ENCODE peak calls at places on chromosome X, in four cellular contexts. F, U, R and S are unnamed samples.

GRCh38 chrX:120205816-120206753 is 44.5 kb upstream of the ZBTB33 start:
- DNase-seq in F (no peak), U (peak), R (no peak), S (peak)

GRCh38 chrX:104018126-104018525 is 4.6 kb upstream of the H2BW1 start:
- DNase-seq in F (no peak), U (no peak), R (no peak), S (no peak)

GRCh38 chrX:27039332-27039731 is 423.8 kb downstream of the PPP4R3C start:
- DNase-seq in F (no peak), U (no peak), R (no peak), S (no peak)

GRCh38 chrX:105608745-105609144 is 213.6 kb upstream of the NRK start:
- DNase-seq in F (no peak), U (peak), R (no peak), S (no peak)

GRCh38 chrX:110944793-110945466 is 149.3 kb upstream of the CHRDL1 start:
- DNase-seq in F (no peak), U (no peak), R (no peak), S (no peak)

GRCh38 chrX:22310779-22311178 is 38.1 kb downstream of the CBLL2 start:
- DNase-seq in F (no peak), U (no peak), R (no peak), S (no peak)

GRCh38 chrX:1392376-1393130 is 640 bp upstream of the SLC25A6 start:
- DNase-seq in F (peak), U (peak), R (no peak), S (no peak)

GRCh38 chrX:19535481-19535880 is 20.2 kb upstream of the MAP3K15 start:
- DNase-seq in F (no peak), U (peak), R (no peak), S (no peak)

GRCh38 chrX:46844913-46845312 is 8.1 kb downstream of the RP2 start:
- DNase-seq in F (no peak), U (no peak), R (no peak), S (no peak)

GRCh38 chrX:85109235-85109634 is 105.6 kb downstream of the APOOL start:
- DNase-seq in F (no peak), U (peak), R (no peak), S (no peak)

GRCh38 chrX:54492340-54492739 is 3.7 kb downstream of the FGD1 start:
- DNase-seq in F (peak), U (peak), R (no peak), S (peak)

GRCh38 chrX:38142598-38142997 is 78.1 kb downstream of the SRPX start:
- DNase-seq in F (no peak), U (no peak), R (no peak), S (no peak)

GRCh38 chrX:74009041-74009440 is 294.9 kb upstream of the ZCCHC13 start:
- DNase-seq in F (no peak), U (no peak), R (no peak), S (no peak)

GRCh38 chrX:68532828-68533227 is 34.0 kb downstream of the YIPF6 start:
- DNase-seq in F (no peak), U (no peak), R (no peak), S (no peak)

GRCh38 chrX:39969099-39969825 is 128.5 kb downstream of the BCOR start:
- DNase-seq in F (no peak), U (no peak), R (no peak), S (no peak)

GRCh38 chrX:150977411-150978162 is 5.5 kb upstream of the HMGB3 start:
- DNase-seq in F (no peak), U (no peak), R (no peak), S (peak)

GRCh38 chrX:24858004-24858746 is 157.6 kb downstream of the ARX start:
- DNase-seq in F (no peak), U (no peak), R (no peak), S (no peak)

GRCh38 chrX:86295293-86295692 is 147.0 kb downstream of the DACH2 start:
- DNase-seq in F (no peak), U (no peak), R (no peak), S (no peak)

GRCh38 chrX:84339507-84340364 is 151.7 kb upstream of the RPS6KA6 start:
- DNase-seq in F (no peak), U (peak), R (no peak), S (no peak)

GRCh38 chrX:110915120-110915519 is 119.5 kb upstream of the CHRDL1 start:
- DNase-seq in F (no peak), U (no peak), R (no peak), S (no peak)

GRCh38 chrX:18422325-18422724 is 3.1 kb upstream of the CDKL5 start:
- DNase-seq in F (no peak), U (peak), R (no peak), S (no peak)

GRCh38 chrX:63920875-63921274 is 135.9 kb upstream of the ARHGEF9 start:
- DNase-seq in F (no peak), U (no peak), R (no peak), S (no peak)

GRCh38 chrX:15055146-15055930 is 182.1 kb downstream of the MOSPD2 start:
- DNase-seq in F (no peak), U (peak), R (no peak), S (no peak)

GRCh38 chrX:66676990-66677389 is 38.1 kb upstream of the EDA2R start:
- DNase-seq in F (no peak), U (no peak), R (no peak), S (no peak)

GRCh38 chrX:125202486-125203378 is 116.9 kb upstream of the TEX13C start:
- DNase-seq in F (no peak), U (no peak), R (no peak), S (no peak)

GRCh38 chrX:6738518-6739470 is 203.9 kb upstream of the VCX3A start:
- DNase-seq in F (no peak), U (no peak), R (no peak), S (no peak)

GRCh38 chrX:68867458-68868166 is 38.8 kb downstream of the EFNB1 start:
- DNase-seq in F (no peak), U (no peak), R (no peak), S (no peak)

GRCh38 chrX:74788545-74789086 is 136.6 kb downstream of the NEXMIF start:
- DNase-seq in F (no peak), U (peak), R (no peak), S (no peak)

GRCh38 chrX:79623098-79623762 is 256.1 kb upstream of the ITM2A start:
- DNase-seq in F (no peak), U (no peak), R (no peak), S (no peak)

GRCh38 chrX:27767387-27767786 is 40.4 kb upstream of the MAGEB10 start:
- DNase-seq in F (no peak), U (peak), R (no peak), S (no peak)

GRCh38 chrX:24253030-24253429 is 60.8 kb downstream of the SUPT20HL2 start:
- DNase-seq in F (no peak), U (no peak), R (no peak), S (no peak)

GRCh38 chrX:135391734-135392133 is 30.0 kb upstream of the SMIM10L2A start:
- DNase-seq in F (no peak), U (no peak), R (no peak), S (no peak)

GRCh38 chrX:135389717-135390116 is 32.0 kb upstream of the SMIM10L2A start:
- DNase-seq in F (no peak), U (peak), R (no peak), S (no peak)

GRCh38 chrX:135388841-135389240 is 32.9 kb upstream of the SMIM10L2A start:
- DNase-seq in F (no peak), U (no peak), R (no peak), S (no peak)

GRCh38 chrX:135393046-135393445 is 28.7 kb upstream of the SMIM10L2A start:
- DNase-seq in F (no peak), U (no peak), R (no peak), S (no peak)

GRCh38 chrX:135389243-135389642 is 32.5 kb upstream of the SMIM10L2A start:
- DNase-seq in F (no peak), U (peak), R (no peak), S (no peak)
- H3K27ac ChIP-seq in F (no peak), U (peak), R (no peak), S (no peak)

GRCh38 chrX:149506349-149506748 is 1.2 kb upstream of the IDS start:
- DNase-seq in F (no peak), U (peak), R (no peak), S (no peak)
- H3K27ac ChIP-seq in F (no peak), U (peak), R (no peak), S (no peak)

GRCh38 chrX:13719192-13719856 is 15.1 kb downstream of the TRAPPC2 start:
- DNase-seq in F (no peak), U (no peak), R (no peak), S (no peak)
- H3K27ac ChIP-seq in F (no peak), U (no peak), R (no peak), S (no peak)

DNA sequence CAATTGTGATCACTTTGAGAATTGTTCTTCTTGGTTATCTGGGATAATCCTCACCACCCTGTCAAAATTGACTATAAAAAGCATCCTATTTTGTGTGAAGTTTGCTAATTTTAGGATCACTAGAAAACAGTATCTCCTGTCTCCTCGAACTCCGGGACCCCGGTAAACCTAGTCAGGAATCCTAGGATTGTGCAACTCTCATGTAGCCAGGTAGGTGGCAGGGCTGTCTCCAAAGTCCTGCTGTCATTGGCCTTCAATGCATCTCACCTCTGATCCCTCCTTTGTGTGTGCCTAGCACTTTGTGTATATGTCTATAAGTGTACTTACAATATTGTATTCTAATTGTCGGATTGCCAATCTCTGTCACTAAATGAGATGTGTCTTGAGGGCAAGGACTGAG is 1564.8 kb downstream of the RPA4 start:
- DNase-seq in F (no peak), U (no peak), R (no peak), S (no peak)
- H3K27ac ChIP-seq in F (no peak), U (no peak), R (no peak), S (no peak)

DNA sequence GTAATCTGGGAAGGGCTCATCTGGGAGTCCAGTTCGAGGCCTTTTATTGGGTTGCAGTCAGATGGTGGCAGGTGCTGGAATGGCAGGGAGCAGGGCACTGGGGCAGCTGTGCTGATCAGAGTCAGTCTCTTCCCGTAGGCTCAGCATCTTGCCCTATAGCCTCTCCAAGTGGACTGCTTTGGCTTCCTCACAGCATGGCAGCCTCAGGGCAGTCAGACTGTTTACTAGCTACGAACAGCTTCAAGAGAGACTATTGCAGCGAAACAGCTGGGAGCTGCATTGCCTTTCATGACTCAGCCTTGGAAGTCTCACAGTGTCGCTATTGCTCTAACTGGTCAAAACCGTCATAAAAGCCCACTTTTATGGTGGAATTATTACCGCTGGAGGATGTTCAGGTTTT is 26.8 kb upstream of the DUSP21 start:
- DNase-seq in F (no peak), U (no peak), R (no peak), S (no peak)
- H3K27ac ChIP-seq in F (no peak), U (no peak), R (no peak), S (no peak)

GRCh38 chrX:124190440-124190839 is 142.0 kb upstream of the TEX13D start:
- DNase-seq in F (no peak), U (no peak), R (no peak), S (no peak)

GRCh38 chrX:124194903-124195302 is 137.6 kb upstream of the TEX13D start:
- DNase-seq in F (no peak), U (no peak), R (no peak), S (no peak)

DNA sequence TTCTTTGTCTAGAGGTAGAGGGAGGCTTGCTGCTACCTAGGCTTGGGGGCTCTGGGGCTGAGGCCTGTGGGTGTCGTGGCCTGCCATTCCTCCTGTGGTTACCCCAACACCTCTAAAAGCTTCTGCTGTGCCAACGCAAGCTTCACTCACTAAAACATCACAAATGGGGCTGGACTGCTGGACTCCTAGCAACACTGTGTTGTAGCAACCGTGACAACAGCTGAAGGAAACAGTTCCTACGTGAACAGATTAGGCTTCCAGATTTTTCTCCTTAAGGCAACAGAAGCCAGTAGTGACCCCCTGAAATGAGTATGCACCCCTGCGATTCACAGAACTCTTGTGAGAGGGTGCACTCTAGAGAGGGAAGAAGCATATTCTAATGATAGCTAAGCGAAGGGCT is 138.3 kb upstream of the TEX13D start:
- DNase-seq in F (no peak), U (no peak), R (no peak), S (no peak)
- H3K27ac ChIP-seq in F (no peak), U (no peak), R (no peak), S (peak)

GRCh38 chrX:42804524-42804923 is 26.6 kb upstream of the PPP1R2C start:
- DNase-seq in F (no peak), U (no peak), R (no peak), S (no peak)
- H3K27ac ChIP-seq in F (no peak), U (no peak), R (no peak), S (no peak)

DNA sequence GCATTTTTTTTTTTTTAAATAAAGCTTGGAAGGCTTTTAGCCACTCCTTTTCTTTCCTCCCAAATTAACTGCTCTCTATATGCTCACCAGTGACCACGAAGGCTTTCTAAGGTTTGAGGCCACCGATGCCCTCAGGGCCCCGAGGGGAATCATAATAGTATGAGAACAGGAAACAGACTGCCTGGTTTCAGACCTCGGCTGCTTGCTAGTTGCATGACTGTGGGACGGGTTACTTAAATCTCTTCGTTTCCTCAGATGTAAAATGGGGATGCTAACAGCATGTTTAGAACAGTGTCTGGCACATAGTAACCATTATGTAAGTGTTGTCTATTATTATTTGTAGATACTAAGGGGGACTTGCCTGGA is 3.6 kb downstream of the LINC00632 start:
- DNase-seq in F (no peak), U (no peak), R (no peak), S (no peak)
- H3K27ac ChIP-seq in F (no peak), U (no peak), R (peak), S (no peak)

GRCh38 chrX:129700536-129700935 is 38.2 kb upstream of the XPNPEP2 start:
- DNase-seq in F (no peak), U (no peak), R (no peak), S (no peak)

GRCh38 chrX:129705377-129705925 is 33.3 kb upstream of the XPNPEP2 start:
- DNase-seq in F (no peak), U (no peak), R (no peak), S (no peak)

GRCh38 chrX:129698150-129698549 is 40.6 kb upstream of the XPNPEP2 start:
- DNase-seq in F (no peak), U (peak), R (no peak), S (no peak)

GRCh38 chrX:129704491-129704890 is 34.3 kb upstream of the XPNPEP2 start:
- DNase-seq in F (no peak), U (no peak), R (no peak), S (no peak)

GRCh38 chrX:129701624-129702069 is 37.1 kb upstream of the XPNPEP2 start:
- DNase-seq in F (no peak), U (no peak), R (peak), S (peak)
- H3K27ac ChIP-seq in F (no peak), U (no peak), R (no peak), S (peak)